ENCODE peak calls at places on chromosomes 6 and 20, in eight cellular contexts. E is CD4-positive, CD25-positive, alpha-beta regulatory T cell; K is substantia nigra; F is esophagus squamous epithelium; W is Peyer's patch; U is adrenal gland; I is small intestine; P is fibroblast of lung. J is an unnamed sample.

GRCh38 chr20:50056951-50057403 is 56.0 kb downstream of the UBE2V1 start:
- DNase-seq in I (no peak), W (no peak), E (no peak), F (no peak), K (no peak), P (no peak), U (no peak), J (no peak)

GRCh38 chr6:82909551-82909950 is 156.1 kb downstream of the UBE3D start:
- DNase-seq in E (no peak), W (no peak), F (no peak), I (no peak), P (peak), U (no peak), K (no peak), J (no peak)

GRCh38 chr20:24765316-24766142 is 183.5 kb upstream of the CST7 start:
- DNase-seq in U (no peak), E (no peak), I (no peak), W (no peak), P (no peak), K (no peak), F (no peak), J (no peak)

GRCh38 chr6:797479-798077 is 104.6 kb upstream of the EXOC2 start:
- DNase-seq in I (peak), W (no peak), P (peak), F (no peak), K (peak), U (peak), E (peak), J (no peak)

GRCh38 chr6:147874322-147874721 is 365.8 kb downstream of the SAMD5 start:
- DNase-seq in W (no peak), U (no peak), I (no peak), F (no peak), P (no peak), K (no peak), E (no peak), J (no peak)

GRCh38 chr20:34516874-34517542 is 786 bp downstream of the DYNLRB1 start:
- DNase-seq in U (no peak), E (peak), K (peak), F (no peak), W (peak), P (no peak), I (no peak), J (peak)

GRCh38 chr20:59634435-59635005 is 30.2 kb downstream of the PHACTR3 start:
- DNase-seq in E (no peak), P (no peak), I (no peak), W (no peak), U (no peak), K (no peak), F (no peak), J (no peak)

GRCh38 chr20:25082498-25082873 is 545 bp upstream of the VSX1 start:
- DNase-seq in U (no peak), K (no peak), W (peak), P (no peak), F (no peak), E (no peak), I (no peak), J (no peak)

GRCh38 chr6:82712826-82713225 is 349.2 kb downstream of the TPBG start:
- DNase-seq in K (no peak), E (no peak), W (no peak), U (no peak), I (peak), F (no peak), P (no peak), J (no peak)

GRCh38 chr6:132122871-132123270 is 171.7 kb upstream of the CCN2 start:
- DNase-seq in U (no peak), W (no peak), E (no peak), P (peak), I (no peak), F (no peak), K (peak), J (peak)

GRCh38 chr20:56690531-56691175 is 61.5 kb downstream of the TFAP2C start:
- DNase-seq in E (no peak), K (no peak), F (no peak), W (no peak), U (no peak), P (no peak), I (peak), J (no peak)

GRCh38 chr6:39812853-39813533 is 20.8 kb downstream of the DAAM2 start:
- DNase-seq in F (no peak), W (no peak), K (peak), E (no peak), P (peak), I (no peak), U (no peak), J (peak)

DNA sequence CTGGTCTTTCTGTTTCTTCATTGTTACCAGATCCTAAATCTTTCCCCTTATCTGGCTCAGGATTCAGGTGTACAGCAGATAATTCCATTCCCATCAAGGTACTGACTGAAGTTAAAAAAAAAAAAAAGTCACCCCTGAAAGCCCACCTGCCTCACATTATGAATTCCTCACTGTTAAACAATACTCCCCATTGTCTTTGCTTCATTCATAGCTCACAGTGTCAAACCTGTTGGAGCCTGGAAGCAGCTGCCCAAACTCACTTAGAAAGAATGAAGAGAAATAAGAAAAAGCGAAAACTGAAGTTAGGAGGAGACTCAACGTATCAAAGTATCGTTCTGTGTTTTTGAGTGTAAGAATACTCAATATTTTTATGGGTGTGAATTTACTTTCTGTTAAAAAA is 1.8 kb upstream of the DCBLD1 start:
- DNase-seq in P (no peak), K (no peak), W (no peak), U (no peak), I (no peak), E (no peak), F (no peak), J (no peak)
- H3K27ac ChIP-seq in P (no peak), K (no peak), W (no peak), U (no peak), I (no peak), E (no peak), F (no peak), J (no peak)

DNA sequence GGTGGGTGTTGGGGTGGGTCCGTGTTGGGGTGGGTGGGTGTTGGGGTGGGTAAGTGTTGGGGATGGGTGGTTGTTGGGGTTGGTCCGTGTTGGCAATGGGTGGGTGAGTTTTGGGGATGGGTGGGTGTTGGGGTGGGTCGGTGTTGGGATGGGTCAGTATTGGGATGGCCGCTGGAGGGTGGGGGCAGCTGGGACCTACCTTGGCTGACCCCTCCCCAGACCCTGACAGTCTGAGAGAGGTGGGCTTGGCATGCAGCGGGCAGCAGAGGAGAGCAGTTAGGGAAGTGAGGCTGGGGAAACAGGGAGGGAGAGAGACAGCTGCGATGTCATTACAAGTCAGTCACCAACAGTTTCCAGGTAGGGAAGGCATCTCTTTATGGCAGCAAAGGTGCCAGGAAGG is 23.1 kb upstream of the GATA5 start:
- DNase-seq in F (no peak), P (no peak), I (no peak), E (no peak), K (no peak), U (no peak), W (no peak), J (no peak)
- H3K27ac ChIP-seq in F (no peak), P (no peak), I (no peak), E (no peak), K (no peak), U (no peak), W (no peak), J (no peak)

DNA sequence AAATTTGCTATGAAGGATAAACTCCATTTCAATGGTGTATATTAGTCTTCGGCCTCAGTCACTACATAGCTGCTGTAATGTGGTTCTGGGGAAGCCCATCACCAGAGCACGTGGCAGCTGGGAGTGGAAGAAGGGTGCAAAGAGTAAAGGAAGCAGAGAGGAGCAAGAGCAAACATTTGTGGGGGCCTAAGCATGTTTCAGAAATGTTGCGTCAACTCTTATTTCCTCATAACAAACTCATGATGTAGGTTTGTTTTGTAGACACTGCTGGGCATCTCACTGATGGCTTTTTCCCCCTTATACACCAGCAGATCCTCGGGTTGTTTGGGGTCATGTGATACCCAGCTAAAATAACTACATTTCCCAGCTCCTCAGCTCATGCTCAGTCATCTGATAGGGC is 37.3 kb downstream of the DOK5 start:
- DNase-seq in P (no peak), U (no peak), E (no peak), F (no peak), W (no peak), I (no peak), K (no peak), J (no peak)
- H3K27ac ChIP-seq in P (no peak), U (no peak), E (no peak), F (no peak), W (no peak), I (no peak), K (no peak), J (no peak)

GRCh38 chr6:118815495-118815894 is 78.5 kb upstream of the ASF1A start:
- DNase-seq in E (no peak), K (no peak), I (no peak), P (no peak), U (no peak), W (no peak), F (no peak), J (no peak)

GRCh38 chr6:118810420-118811027 is 83.4 kb upstream of the ASF1A start:
- DNase-seq in F (no peak), P (no peak), U (no peak), I (peak), K (no peak), E (peak), W (peak), J (no peak)

GRCh38 chr6:118812972-118813371 is 81.0 kb upstream of the ASF1A start:
- DNase-seq in E (no peak), F (no peak), W (no peak), K (no peak), U (no peak), P (peak), I (peak), J (no peak)

GRCh38 chr6:118808794-118809668 is 84.9 kb upstream of the ASF1A start:
- DNase-seq in K (no peak), F (no peak), I (peak), U (no peak), W (no peak), E (peak), P (no peak), J (no peak)

DNA sequence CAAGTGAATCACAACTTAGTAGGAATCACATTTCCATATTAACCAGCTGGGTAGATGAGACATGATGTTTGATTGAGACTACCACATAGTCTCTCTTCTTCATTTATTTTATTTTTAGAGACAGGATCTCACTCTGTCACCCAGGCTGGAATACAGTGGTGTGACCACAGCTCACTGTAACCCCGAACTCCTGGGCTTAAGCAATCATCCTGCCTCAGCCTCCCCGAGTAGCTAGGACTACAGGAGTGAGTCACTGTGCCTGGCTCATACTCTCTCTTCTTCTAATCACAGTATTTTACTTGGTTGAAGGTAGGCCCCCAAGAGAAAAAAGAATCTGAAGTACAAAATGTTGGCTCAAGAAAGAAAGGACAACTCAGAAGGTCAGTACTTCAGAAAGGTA is 80.2 kb upstream of the ASF1A start:
- DNase-seq in U (no peak), I (no peak), W (no peak), E (no peak), P (peak), K (no peak), F (no peak), J (no peak)
- H3K27ac ChIP-seq in U (no peak), I (no peak), W (no peak), E (peak), P (no peak), K (no peak), F (no peak), J (no peak)

GRCh38 chr6:75608304-75608703 is 6.6 kb downstream of the SENP6 start:
- DNase-seq in F (no peak), W (no peak), K (no peak), E (no peak), P (no peak), I (no peak), U (no peak), J (no peak)
- H3K27ac ChIP-seq in F (no peak), W (no peak), K (no peak), E (no peak), P (no peak), I (no peak), U (no peak), J (peak)

GRCh38 chr6:31558318-31558625 is 10.9 kb downstream of the NFKBIL1 start:
- DNase-seq in U (no peak), P (no peak), I (no peak), K (no peak), W (no peak), F (no peak), E (no peak), J (no peak)

GRCh38 chr6:31560697-31561058 is 11.4 kb upstream of the LTA start:
- DNase-seq in E (no peak), F (no peak), I (no peak), U (no peak), P (no peak), W (no peak), K (no peak), J (no peak)

GRCh38 chr6:31559606-31559957 is 12.2 kb downstream of the NFKBIL1 start:
- DNase-seq in I (no peak), F (no peak), K (no peak), E (no peak), P (no peak), W (no peak), U (no peak), J (no peak)

GRCh38 chr6:31558631-31559500 is 11.5 kb downstream of the NFKBIL1 start:
- DNase-seq in P (peak), F (no peak), I (no peak), U (peak), K (peak), W (peak), E (peak), J (no peak)

DNA sequence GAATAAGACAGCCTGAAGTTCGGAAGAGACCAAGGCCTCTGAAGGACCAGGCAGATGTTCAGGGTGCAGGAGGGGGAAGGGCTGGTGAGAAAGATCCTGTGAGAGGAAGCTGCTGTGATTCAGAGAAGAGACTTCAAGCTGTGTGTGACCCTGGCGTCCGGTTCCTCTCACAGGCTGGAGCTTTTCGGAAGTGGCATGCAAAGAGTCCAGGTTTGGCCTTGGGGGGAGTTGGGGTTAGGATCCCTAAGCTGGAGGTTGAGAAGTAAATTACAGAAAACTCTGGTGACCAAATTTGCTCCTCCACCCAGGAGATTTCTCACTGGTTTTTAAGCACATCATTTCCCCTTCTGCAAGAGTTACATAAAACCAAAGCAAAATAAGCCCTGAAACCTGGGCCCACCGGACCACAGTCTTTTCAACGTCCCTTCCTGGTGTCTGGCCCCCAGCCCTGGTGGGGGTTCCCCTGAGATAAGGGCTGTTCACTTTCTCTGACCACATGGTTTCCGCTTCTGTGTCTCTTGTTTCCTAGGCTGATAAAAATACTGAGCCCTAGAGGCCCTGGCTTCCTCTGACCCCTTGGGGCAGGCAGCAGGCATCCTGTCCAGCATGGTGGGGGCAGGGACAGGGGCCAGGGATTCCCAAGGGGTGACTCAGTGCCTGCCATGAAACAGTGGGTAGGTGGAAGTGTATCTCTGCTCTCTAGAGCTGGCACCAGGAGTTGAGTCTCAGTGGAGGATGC is 12.0 kb upstream of the LTA start:
- DNase-seq in E (peak), P (peak), U (peak), K (peak), I (peak), W (peak), F (no peak), J (peak)
- H3K27ac ChIP-seq in E (peak), P (no peak), U (peak), K (peak), I (peak), W (peak), F (peak), J (peak)

DNA sequence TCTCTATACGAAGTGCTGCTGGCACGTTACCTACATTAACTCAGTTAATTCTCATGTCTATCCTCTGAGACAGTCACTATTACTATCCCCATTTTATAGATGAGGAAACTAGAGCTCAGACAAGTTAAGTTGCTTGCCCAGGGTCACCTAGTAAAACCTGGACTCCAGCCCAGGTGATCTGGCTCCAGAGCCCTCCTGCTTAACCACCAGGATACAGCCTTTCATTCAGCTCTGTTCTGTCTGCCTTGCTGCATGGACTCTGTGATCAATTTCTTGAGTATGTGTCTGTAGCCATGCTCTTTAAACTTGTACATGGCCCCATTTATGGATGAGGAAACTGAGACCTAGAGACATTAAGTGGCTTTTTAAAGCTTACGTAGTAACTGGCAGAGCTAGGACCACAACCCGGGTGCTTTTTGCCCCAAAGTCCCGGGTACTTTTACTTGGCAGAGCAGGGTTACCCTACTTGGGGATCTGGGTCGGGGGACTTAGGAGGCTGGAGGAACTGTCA is 4.7 kb downstream of the CDKN1A start:
- DNase-seq in E (no peak), P (no peak), K (no peak), W (no peak), U (no peak), I (no peak), F (no peak), J (no peak)
- H3K27ac ChIP-seq in E (peak), P (no peak), K (no peak), W (peak), U (peak), I (peak), F (peak), J (no peak)

GRCh38 chr20:4694076-4694475 is 27.6 kb upstream of the PRND start:
- DNase-seq in F (no peak), W (no peak), U (no peak), P (no peak), K (no peak), E (no peak), I (no peak), J (no peak)

GRCh38 chr20:4699216-4699615 is 22.5 kb upstream of the PRND start:
- DNase-seq in I (no peak), U (no peak), W (no peak), F (no peak), K (no peak), E (no peak), P (no peak), J (no peak)

GRCh38 chr20:4697189-4697873 is 24.4 kb upstream of the PRND start:
- DNase-seq in F (no peak), U (no peak), W (no peak), P (no peak), K (peak), E (no peak), I (no peak), J (no peak)

GRCh38 chr20:4699957-4700356 is 21.8 kb upstream of the PRND start:
- DNase-seq in K (no peak), U (no peak), F (no peak), P (no peak), E (no peak), I (no peak), W (no peak), J (no peak)

DNA sequence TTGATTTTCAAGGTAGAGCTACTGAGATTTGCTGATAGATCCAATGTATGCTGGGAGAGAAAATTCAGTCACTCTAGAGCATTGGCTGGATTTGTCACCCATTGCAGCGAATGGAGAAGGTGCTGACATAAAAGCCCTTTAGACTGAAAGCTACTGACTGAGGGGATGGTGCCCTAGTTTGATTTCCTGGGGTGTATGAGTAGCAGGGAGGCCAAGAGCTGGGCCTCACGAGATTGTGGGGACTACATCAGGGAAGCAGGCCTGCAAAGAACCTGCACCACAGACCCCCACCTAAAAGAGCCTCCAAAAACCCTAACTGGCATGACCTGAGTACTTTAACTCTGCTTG is 23.9 kb upstream of the PRND start:
- DNase-seq in U (no peak), P (no peak), I (no peak), E (no peak), F (no peak), W (no peak), K (no peak), J (no peak)
- H3K27ac ChIP-seq in U (no peak), P (no peak), I (no peak), E (no peak), F (no peak), W (no peak), K (no peak), J (no peak)

GRCh38 chr6:37484786-37485170 is 14.9 kb downstream of the CCDC167 start:
- DNase-seq in W (no peak), P (no peak), K (no peak), I (no peak), E (no peak), F (no peak), U (no peak), J (no peak)
- H3K27ac ChIP-seq in W (no peak), P (no peak), K (no peak), I (no peak), E (peak), F (no peak), U (no peak), J (no peak)